ENCODE peak calls at places on chromosomes 5 and 9, in nine cellular contexts. One of them, this sample, is unnamed.

GRCh38 chr9:133532937-133533668 is 1.4 kb upstream of the ADAMTSL2 start:
- DNase-seq in ELR: peak
- DNase-seq in H9: peak
- DNase-seq in smooth muscle cell of the brain vasculature: no peak
- DNase-seq in T-helper 9 cell: peak
- DNase-seq in naive B cell: peak
- DNase-seq in GM20000: peak
- DNase-seq in osteocyte: no peak
- DNase-seq in fibroblast of the aortic adventitia: peak
- DNase-seq in this sample: no peak

GRCh38 chr5:55600086-55600485 is 65.3 kb upstream of the PLPP1 start:
- DNase-seq in ELR: no peak
- DNase-seq in smooth muscle cell of the brain vasculature: no peak
- DNase-seq in naive B cell: no peak
- DNase-seq in osteocyte: peak
- DNase-seq in fibroblast of the aortic adventitia: no peak
- DNase-seq in GM20000: no peak
- DNase-seq in T-helper 9 cell: no peak
- DNase-seq in H9: no peak
- DNase-seq in this sample: no peak

GRCh38 chr9:95433096-95433852 is 83.5 kb downstream of the PTCH1 start:
- DNase-seq in naive B cell: no peak
- DNase-seq in fibroblast of the aortic adventitia: no peak
- DNase-seq in T-helper 9 cell: no peak
- DNase-seq in H9: no peak
- DNase-seq in GM20000: no peak
- DNase-seq in osteocyte: no peak
- DNase-seq in smooth muscle cell of the brain vasculature: no peak
- DNase-seq in ELR: no peak
- DNase-seq in this sample: no peak

GRCh38 chr5:78060421-78060820 is 234.1 kb downstream of the AP3B1 start:
- DNase-seq in osteocyte: no peak
- DNase-seq in ELR: peak
- DNase-seq in T-helper 9 cell: no peak
- DNase-seq in H9: no peak
- DNase-seq in GM20000: no peak
- DNase-seq in smooth muscle cell of the brain vasculature: no peak
- DNase-seq in fibroblast of the aortic adventitia: peak
- DNase-seq in naive B cell: no peak
- DNase-seq in this sample: no peak

GRCh38 chr9:23464275-23464674 is 361.8 kb downstream of the ELAVL2 start:
- DNase-seq in fibroblast of the aortic adventitia: no peak
- DNase-seq in H9: no peak
- DNase-seq in smooth muscle cell of the brain vasculature: no peak
- DNase-seq in ELR: no peak
- DNase-seq in naive B cell: no peak
- DNase-seq in osteocyte: no peak
- DNase-seq in GM20000: no peak
- DNase-seq in T-helper 9 cell: no peak
- DNase-seq in this sample: no peak

GRCh38 chr5:166117062-166117743 is 2174.2 kb upstream of the WWC1 start:
- DNase-seq in GM20000: no peak
- DNase-seq in T-helper 9 cell: no peak
- DNase-seq in fibroblast of the aortic adventitia: no peak
- DNase-seq in ELR: no peak
- DNase-seq in osteocyte: no peak
- DNase-seq in H9: no peak
- DNase-seq in naive B cell: no peak
- DNase-seq in smooth muscle cell of the brain vasculature: no peak
- DNase-seq in this sample: no peak

GRCh38 chr9:110033869-110034268 is 174.1 kb downstream of the C9orf152 start:
- DNase-seq in H9: no peak
- DNase-seq in smooth muscle cell of the brain vasculature: no peak
- DNase-seq in fibroblast of the aortic adventitia: peak
- DNase-seq in osteocyte: no peak
- DNase-seq in T-helper 9 cell: no peak
- DNase-seq in ELR: peak
- DNase-seq in GM20000: no peak
- DNase-seq in naive B cell: no peak
- DNase-seq in this sample: no peak

GRCh38 chr5:15889001-15889400 is 290.6 kb downstream of the MARCHF11 start:
- DNase-seq in smooth muscle cell of the brain vasculature: no peak
- DNase-seq in fibroblast of the aortic adventitia: no peak
- DNase-seq in GM20000: no peak
- DNase-seq in naive B cell: no peak
- DNase-seq in osteocyte: no peak
- DNase-seq in H9: no peak
- DNase-seq in ELR: no peak
- DNase-seq in T-helper 9 cell: no peak
- DNase-seq in this sample: no peak

GRCh38 chr5:98330871-98331270 is 442.6 kb upstream of the RGMB start:
- DNase-seq in osteocyte: no peak
- DNase-seq in naive B cell: no peak
- DNase-seq in ELR: no peak
- DNase-seq in GM20000: no peak
- DNase-seq in T-helper 9 cell: no peak
- DNase-seq in smooth muscle cell of the brain vasculature: no peak
- DNase-seq in fibroblast of the aortic adventitia: no peak
- DNase-seq in H9: no peak
- DNase-seq in this sample: no peak

GRCh38 chr9:68533678-68534077 is 7.0 kb downstream of the TMEM252 start:
- DNase-seq in H9: no peak
- DNase-seq in osteocyte: no peak
- DNase-seq in ELR: no peak
- DNase-seq in naive B cell: no peak
- DNase-seq in GM20000: no peak
- DNase-seq in smooth muscle cell of the brain vasculature: no peak
- DNase-seq in T-helper 9 cell: no peak
- DNase-seq in fibroblast of the aortic adventitia: no peak
- DNase-seq in this sample: no peak